ENCODE peak calls at places on chromosomes 1 and 21, in five cellular contexts. One of them, this sample, is unnamed.

GRCh38 chr1:207950750-207951149 is 39.8 kb upstream of the CD34 start:
- DNase-seq in AG10803: no peak
- DNase-seq in AG09309: no peak
- DNase-seq in WTC11: no peak
- DNase-seq in mesothelial cell of epicardium: no peak
- DNase-seq in this sample: no peak

GRCh38 chr21:39676054-39676771 is 63.5 kb downstream of the B3GALT5 start:
- DNase-seq in AG10803: peak; percentile 51
- DNase-seq in AG09309: no peak
- DNase-seq in WTC11: no peak
- DNase-seq in mesothelial cell of epicardium: peak; percentile 55
- DNase-seq in this sample: no peak

GRCh38 chr1:150609726-150610125 is 19.7 kb downstream of the ENSA start:
- DNase-seq in AG10803: peak; percentile 37
- DNase-seq in AG09309: no peak
- DNase-seq in WTC11: no peak
- DNase-seq in mesothelial cell of epicardium: no peak
- DNase-seq in this sample: no peak

GRCh38 chr1:12186277-12186985 is 19.6 kb downstream of the TNFRSF1B start:
- DNase-seq in AG10803: no peak
- DNase-seq in AG09309: no peak
- DNase-seq in WTC11: no peak
- DNase-seq in mesothelial cell of epicardium: no peak
- DNase-seq in this sample: no peak

GRCh38 chr21:31732891-31733520 is 1.1 kb upstream of the SCAF4 start:
- DNase-seq in AG10803: peak; percentile 33
- DNase-seq in AG09309: no peak
- DNase-seq in WTC11: peak; percentile 28
- DNase-seq in mesothelial cell of epicardium: no peak
- DNase-seq in this sample: peak; percentile 9

GRCh38 chr1:9289090-9289534 is 3.6 kb upstream of the SPSB1 start:
- DNase-seq in AG10803: peak; percentile 62
- DNase-seq in AG09309: no peak
- DNase-seq in WTC11: peak; percentile 84
- DNase-seq in mesothelial cell of epicardium: peak; percentile 63
- DNase-seq in this sample: peak; percentile 81

GRCh38 chr1:153260473-153260979 is 1.0 kb downstream of the LORICRIN start:
- DNase-seq in AG10803: no peak
- DNase-seq in AG09309: no peak
- DNase-seq in WTC11: no peak
- DNase-seq in mesothelial cell of epicardium: no peak
- DNase-seq in this sample: no peak

GRCh38 chr1:154999651-155000474 is 2.7 kb upstream of the ZBTB7B start:
- DNase-seq in AG10803: no peak
- DNase-seq in AG09309: no peak
- DNase-seq in WTC11: peak; percentile 77
- DNase-seq in mesothelial cell of epicardium: peak; percentile 65
- DNase-seq in this sample: no peak

GRCh38 chr1:224513383-224513782 is 78.8 kb upstream of the WDR26 start:
- DNase-seq in AG10803: no peak
- DNase-seq in AG09309: no peak
- DNase-seq in WTC11: no peak
- DNase-seq in mesothelial cell of epicardium: no peak
- DNase-seq in this sample: no peak

GRCh38 chr1:240906477-240906876 is 294.5 kb upstream of the GREM2 start:
- DNase-seq in AG10803: no peak
- DNase-seq in AG09309: no peak
- DNase-seq in WTC11: no peak
- DNase-seq in mesothelial cell of epicardium: peak; percentile 47
- DNase-seq in this sample: no peak

GRCh38 chr1:18142471-18142870 is 34.9 kb downstream of the IGSF21 start:
- DNase-seq in AG10803: no peak
- DNase-seq in AG09309: no peak
- DNase-seq in WTC11: no peak
- DNase-seq in mesothelial cell of epicardium: no peak
- DNase-seq in this sample: no peak

GRCh38 chr1:45989249-45989648 is 143.2 kb downstream of the PIK3R3 start:
- DNase-seq in AG10803: no peak
- DNase-seq in AG09309: no peak
- DNase-seq in WTC11: no peak
- DNase-seq in mesothelial cell of epicardium: no peak
- DNase-seq in this sample: no peak

GRCh38 chr1:47924649-47925048 is 72.5 kb downstream of the TRABD2B start:
- DNase-seq in AG10803: no peak
- DNase-seq in AG09309: no peak
- DNase-seq in WTC11: no peak
- DNase-seq in mesothelial cell of epicardium: no peak
- DNase-seq in this sample: no peak

GRCh38 chr1:24981632-24982007 is 51.5 kb upstream of the RUNX3 start:
- DNase-seq in AG10803: no peak
- DNase-seq in AG09309: no peak
- DNase-seq in WTC11: no peak
- DNase-seq in mesothelial cell of epicardium: no peak
- DNase-seq in this sample: no peak

GRCh38 chr1:234499119-234500039 is 20.4 kb upstream of the TARBP1 start:
- DNase-seq in AG10803: peak; percentile 96
- DNase-seq in AG09309: peak; percentile 69
- DNase-seq in WTC11: peak; percentile 91
- DNase-seq in mesothelial cell of epicardium: peak; percentile 93
- DNase-seq in this sample: peak; percentile 95

GRCh38 chr1:34478460-34479076 is 276.3 kb upstream of the GJB5 start:
- DNase-seq in AG10803: no peak
- DNase-seq in AG09309: no peak
- DNase-seq in WTC11: peak; percentile 12
- DNase-seq in mesothelial cell of epicardium: no peak
- DNase-seq in this sample: no peak

GRCh38 chr1:222974496-222974895 is 159.7 kb downstream of the DISP1 start:
- DNase-seq in AG10803: peak; percentile 92
- DNase-seq in AG09309: peak; percentile 95
- DNase-seq in WTC11: no peak
- DNase-seq in mesothelial cell of epicardium: no peak
- DNase-seq in this sample: no peak

GRCh38 chr21:26246073-26246472 is 75.5 kb upstream of the APP start:
- DNase-seq in AG10803: no peak
- DNase-seq in AG09309: no peak
- DNase-seq in WTC11: no peak
- DNase-seq in mesothelial cell of epicardium: no peak
- DNase-seq in this sample: no peak

GRCh38 chr1:100249155-100249536 is 488 bp downstream of the DBT start:
- DNase-seq in AG10803: no peak
- DNase-seq in AG09309: no peak
- DNase-seq in WTC11: no peak
- DNase-seq in mesothelial cell of epicardium: no peak
- DNase-seq in this sample: no peak

GRCh38 chr1:3631330-3631729 is 6.5 kb downstream of the TPRG1L start:
- DNase-seq in AG10803: no peak
- DNase-seq in AG09309: no peak
- DNase-seq in WTC11: peak; percentile 11
- DNase-seq in mesothelial cell of epicardium: no peak
- DNase-seq in this sample: no peak

GRCh38 chr1:241992734-241993133 is 6.2 kb downstream of the MAP1LC3C start:
- DNase-seq in AG10803: no peak
- DNase-seq in AG09309: no peak
- DNase-seq in WTC11: no peak
- DNase-seq in mesothelial cell of epicardium: no peak
- DNase-seq in this sample: no peak

DNA sequence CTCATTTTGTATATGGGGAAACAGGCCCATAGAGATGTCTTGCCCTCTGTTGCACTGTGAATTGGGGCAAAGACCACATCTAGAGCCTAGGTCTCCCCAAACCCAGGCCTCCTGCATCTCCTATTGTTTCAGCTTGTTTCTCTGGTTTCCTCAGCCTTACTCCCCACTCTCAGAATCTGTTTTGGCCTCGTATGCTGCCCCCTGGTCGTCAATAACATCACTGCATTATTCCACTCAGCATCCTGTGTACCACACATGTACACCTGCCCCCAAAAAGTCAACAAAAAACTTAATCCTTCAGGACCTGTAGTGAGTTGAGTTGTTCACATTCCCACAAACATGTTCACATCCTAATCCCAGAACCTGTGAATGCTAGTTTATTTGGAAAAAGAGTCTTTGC is 184.8 kb downstream of the BRINP2 start:
- DNase-seq in AG10803: peak; percentile 28
- DNase-seq in AG09309: no peak
- DNase-seq in WTC11: peak; percentile 33
- DNase-seq in mesothelial cell of epicardium: no peak
- DNase-seq in this sample: peak; percentile 26
- TF ChIP-seq CTCF in AG10803: peak; percentile 66
- TF ChIP-seq CTCF in AG09309: peak; percentile 66
- TF ChIP-seq CTCF in WTC11: peak; percentile 39
- TF ChIP-seq CTCF in mesothelial cell of epicardium: no peak
- TF ChIP-seq CTCF in this sample: peak; percentile 63

GRCh38 chr1:77271851-77272250 is 10.0 kb upstream of the AK5 start:
- DNase-seq in AG10803: peak; percentile 56
- DNase-seq in AG09309: peak; percentile 37
- DNase-seq in WTC11: no peak
- DNase-seq in mesothelial cell of epicardium: no peak
- DNase-seq in this sample: no peak
- TF ChIP-seq CTCF in AG10803: no peak
- TF ChIP-seq CTCF in AG09309: no peak
- TF ChIP-seq CTCF in WTC11: no peak
- TF ChIP-seq CTCF in mesothelial cell of epicardium: no peak
- TF ChIP-seq CTCF in this sample: no peak

DNA sequence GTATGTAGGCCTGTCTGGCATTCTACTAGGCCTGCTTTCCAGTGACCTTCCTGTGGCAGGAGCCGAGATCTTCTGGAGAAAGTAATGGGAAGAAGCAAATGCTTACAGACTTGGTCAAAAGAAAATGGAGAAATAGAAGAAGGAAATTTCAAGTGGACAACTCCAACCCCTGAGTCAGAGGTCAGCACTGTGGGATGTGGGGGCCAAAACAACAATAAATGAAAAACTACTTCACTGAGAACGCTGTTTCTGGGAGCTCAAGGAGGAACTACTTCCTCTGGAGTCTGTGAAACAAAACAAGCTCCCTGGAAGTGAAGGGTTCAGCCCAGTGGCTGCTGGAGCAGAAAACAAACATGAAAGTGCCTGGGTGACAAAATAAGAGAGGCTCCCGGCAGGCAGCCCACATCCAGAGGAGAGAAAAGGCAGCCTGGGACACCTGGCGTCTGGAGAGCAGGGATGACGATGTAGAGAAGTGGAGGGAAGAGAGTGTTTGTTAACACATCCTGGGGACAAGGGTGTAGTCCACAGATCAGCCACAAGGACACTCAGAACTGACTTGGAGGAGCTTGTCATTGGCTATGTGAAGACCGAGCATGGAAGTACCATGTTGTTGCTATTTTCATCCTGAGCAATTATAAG is 355.2 kb downstream of the SMYD3 start:
- DNase-seq in AG10803: no peak
- DNase-seq in AG09309: no peak
- DNase-seq in WTC11: no peak
- DNase-seq in mesothelial cell of epicardium: no peak
- DNase-seq in this sample: no peak
- TF ChIP-seq CTCF in AG10803: no peak
- TF ChIP-seq CTCF in AG09309: no peak
- TF ChIP-seq CTCF in WTC11: no peak
- TF ChIP-seq CTCF in mesothelial cell of epicardium: no peak
- TF ChIP-seq CTCF in this sample: peak; percentile 22

DNA sequence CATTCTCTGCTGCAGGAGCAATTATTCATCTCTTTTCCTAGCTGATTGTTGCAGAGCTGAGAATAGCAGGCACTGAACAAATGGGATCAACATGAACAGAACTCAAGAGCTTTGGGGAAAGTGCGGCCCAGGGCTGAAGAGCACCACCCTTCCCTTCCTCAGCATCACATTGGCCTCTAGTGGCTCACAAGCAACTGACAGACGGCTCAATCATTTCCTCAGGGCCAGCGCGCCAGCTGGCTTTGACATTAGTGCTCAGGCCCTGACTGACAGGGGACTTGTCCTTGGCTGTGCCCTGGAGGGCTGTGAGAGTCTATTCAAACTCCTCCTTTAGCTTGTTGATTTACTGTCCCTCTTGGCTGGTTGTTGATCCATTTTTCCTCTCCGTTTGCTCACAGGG is 295.4 kb downstream of the HLX start:
- DNase-seq in AG10803: peak; percentile 19
- DNase-seq in AG09309: no peak
- DNase-seq in WTC11: peak; percentile 38
- DNase-seq in mesothelial cell of epicardium: no peak
- DNase-seq in this sample: peak; percentile 8
- TF ChIP-seq CTCF in AG10803: peak; percentile 16
- TF ChIP-seq CTCF in AG09309: no peak
- TF ChIP-seq CTCF in WTC11: no peak
- TF ChIP-seq CTCF in mesothelial cell of epicardium: no peak
- TF ChIP-seq CTCF in this sample: peak; percentile 14

DNA sequence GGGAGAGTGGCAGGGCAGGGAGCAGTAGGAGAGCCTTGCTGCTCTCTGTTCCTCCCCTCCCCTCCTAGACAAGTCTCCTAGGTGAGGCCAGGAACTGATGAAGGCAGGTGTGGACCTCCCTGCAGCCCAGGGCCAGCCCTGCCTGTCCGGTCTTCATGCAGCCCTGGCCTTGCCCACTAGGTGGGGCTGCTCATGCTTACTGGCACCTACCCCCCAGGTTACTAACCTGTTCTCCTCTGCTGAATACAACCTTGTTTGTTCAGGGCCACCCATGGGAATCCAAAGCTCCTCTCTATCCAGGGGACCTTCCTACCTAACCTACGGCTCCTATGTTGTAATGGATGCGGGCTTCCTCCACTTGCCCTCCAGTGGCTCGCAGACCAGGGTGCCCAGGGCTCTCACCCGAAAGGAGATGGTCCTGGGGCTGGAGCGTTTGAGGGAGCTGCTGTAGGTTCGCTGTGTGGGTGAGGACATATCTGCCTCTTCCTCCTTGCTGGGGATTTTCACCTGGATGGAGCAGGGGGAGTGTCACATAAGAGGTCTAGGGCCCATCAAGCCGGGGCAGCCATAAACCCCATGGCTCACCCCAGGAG is 7.9 kb upstream of the TNNT2 start:
- DNase-seq in AG10803: peak; percentile 5
- DNase-seq in AG09309: no peak
- DNase-seq in WTC11: peak; percentile 90
- DNase-seq in mesothelial cell of epicardium: peak; percentile 77
- DNase-seq in this sample: peak; percentile 44
- TF ChIP-seq CTCF in AG10803: peak; percentile 65
- TF ChIP-seq CTCF in AG09309: peak; percentile 83
- TF ChIP-seq CTCF in WTC11: peak; percentile 81
- TF ChIP-seq CTCF in mesothelial cell of epicardium: peak; percentile 77
- TF ChIP-seq CTCF in this sample: peak; percentile 84

This sample was measured in neural crest cell.